ENCODE peak calls at places on chromosomes 7 and 10, in nine cellular contexts. J, Y, N, H, T, U, W, I and O are unnamed samples.

GRCh38 chr10:8712653-8713052 is 658.2 kb downstream of the GATA3 start:
- DNase-seq in J (no peak), Y (no peak), N (no peak), H (no peak), T (no peak), U (no peak), W (no peak), I (no peak), O (no peak)

GRCh38 chr7:133530682-133531081 is 277.8 kb downstream of the EXOC4 start:
- DNase-seq in J (no peak), Y (no peak), N (no peak), H (peak), T (no peak), U (no peak), W (no peak), I (no peak), O (peak)

GRCh38 chr7:42222119-42222518 is 14.9 kb downstream of the GLI3 start:
- DNase-seq in J (no peak), Y (no peak), N (no peak), H (no peak), T (no peak), U (no peak), W (no peak), I (no peak), O (no peak)

GRCh38 chr7:146331369-146331768 is 214.8 kb downstream of the CNTNAP2 start:
- DNase-seq in J (no peak), Y (no peak), N (no peak), H (no peak), T (no peak), U (no peak), W (no peak), I (no peak), O (no peak)

GRCh38 chr7:108596560-108596959 is 26.9 kb downstream of the DNAJB9 start:
- DNase-seq in J (no peak), Y (no peak), N (no peak), H (no peak), T (no peak), U (no peak), W (no peak), I (no peak), O (no peak)

GRCh38 chr10:1240341-1240775 is 184.2 kb downstream of the WDR37 start:
- DNase-seq in J (no peak), Y (peak), N (no peak), H (no peak), T (no peak), U (no peak), W (peak), I (no peak), O (no peak)

GRCh38 chr7:98836811-98837631 is 32.8 kb downstream of the TMEM130 start:
- DNase-seq in J (no peak), Y (peak), N (no peak), H (peak), T (peak), U (peak), W (peak), I (no peak), O (peak)

GRCh38 chr7:32616625-32617024 is 121.3 kb downstream of the AVL9 start:
- DNase-seq in J (no peak), Y (no peak), N (peak), H (peak), T (peak), U (no peak), W (no peak), I (no peak), O (peak)

GRCh38 chr7:98305951-98306535 is 24.6 kb downstream of the BRI3 start:
- DNase-seq in J (no peak), Y (no peak), N (no peak), H (no peak), T (no peak), U (no peak), W (no peak), I (no peak), O (no peak)

GRCh38 chr10:131725736-131726459 is 174.9 kb upstream of the PPP2R2D start:
- DNase-seq in J (no peak), Y (no peak), N (no peak), H (no peak), T (no peak), U (no peak), W (no peak), I (no peak), O (no peak)

GRCh38 chr10:103184615-103185014 is 8.5 kb downstream of the NT5C2 start:
- DNase-seq in J (no peak), Y (no peak), N (no peak), H (peak), T (peak), U (no peak), W (no peak), I (no peak), O (peak)

GRCh38 chr10:70528726-70529362 is 50.3 kb downstream of the PALD1 start:
- DNase-seq in J (no peak), Y (no peak), N (no peak), H (peak), T (peak), U (no peak), W (peak), I (no peak), O (peak)

GRCh38 chr7:70681847-70682350 is 450.0 kb upstream of the GALNT17 start:
- DNase-seq in J (no peak), Y (no peak), N (no peak), H (no peak), T (no peak), U (peak), W (no peak), I (no peak), O (no peak)

GRCh38 chr10:12720217-12720981 is 281.1 kb downstream of the CCDC3 start:
- DNase-seq in J (no peak), Y (peak), N (peak), H (peak), T (peak), U (peak), W (no peak), I (no peak), O (peak)

GRCh38 chr7:151631149-151631967 is 111.7 kb upstream of the RHEB start:
- DNase-seq in J (no peak), Y (no peak), N (no peak), H (no peak), T (peak), U (no peak), W (no peak), I (no peak), O (no peak)

GRCh38 chr7:929311-929711 is 25.2 kb downstream of the ADAP1 start:
- DNase-seq in J (no peak), Y (no peak), N (no peak), H (no peak), T (no peak), U (no peak), W (no peak), I (no peak), O (no peak)

GRCh38 chr7:24373556-24373955 is 89.6 kb downstream of the NPY start:
- DNase-seq in J (no peak), Y (no peak), N (no peak), H (no peak), T (no peak), U (no peak), W (no peak), I (no peak), O (no peak)

GRCh38 chr7:151699920-151700319 is 177.0 kb downstream of the PRKAG2 start:
- DNase-seq in J (no peak), Y (no peak), N (no peak), H (peak), T (no peak), U (no peak), W (peak), I (no peak), O (peak)

GRCh38 chr10:23342213-23342884 is 2.2 kb downstream of the C10orf67 start:
- DNase-seq in J (no peak), Y (no peak), N (no peak), H (no peak), T (no peak), U (no peak), W (no peak), I (no peak), O (no peak)

GRCh38 chr7:45712057-45712689 is 138.0 kb downstream of the ADCY1 start:
- DNase-seq in J (no peak), Y (no peak), N (no peak), H (no peak), T (no peak), U (no peak), W (no peak), I (no peak), O (no peak)

GRCh38 chr7:138564365-138564764 is 104.3 kb downstream of the TRIM24 start:
- DNase-seq in J (no peak), Y (peak), N (no peak), H (no peak), T (peak), U (no peak), W (no peak), I (no peak), O (peak)

GRCh38 chr7:133060016-133060415 is 21.9 kb downstream of the CHCHD3 start:
- DNase-seq in J (no peak), Y (peak), N (no peak), H (no peak), T (no peak), U (no peak), W (no peak), I (no peak), O (no peak)

GRCh38 chr7:6272481-6273323 is at the start of gene CYTH3:
- DNase-seq in J (peak), Y (peak), N (peak), H (peak), T (peak), U (peak), W (peak), I (peak), O (peak)

GRCh38 chr7:99011706-99012404 is 132.1 kb downstream of the SMURF1 start:
- DNase-seq in J (no peak), Y (no peak), N (no peak), H (no peak), T (no peak), U (no peak), W (no peak), I (no peak), O (no peak)

GRCh38 chr7:38463277-38464224 is 167.6 kb downstream of the AMPH start:
- DNase-seq in J (peak), Y (no peak), N (no peak), H (peak), T (no peak), U (peak), W (no peak), I (peak), O (peak)

GRCh38 chr10:33706191-33706590 is 371.7 kb upstream of the NRP1 start:
- DNase-seq in J (no peak), Y (no peak), N (no peak), H (peak), T (peak), U (no peak), W (no peak), I (no peak), O (peak)

GRCh38 chr10:78416031-78416800 is 382.6 kb downstream of the RPS24 start:
- DNase-seq in J (no peak), Y (no peak), N (peak), H (peak), T (peak), U (no peak), W (no peak), I (no peak), O (no peak)

GRCh38 chr10:86795353-86795752 is 38.9 kb downstream of the BMPR1A start:
- DNase-seq in J (no peak), Y (no peak), N (no peak), H (peak), T (peak), U (no peak), W (no peak), I (no peak), O (peak)

GRCh38 chr10:17993361-17993760 is 41.6 kb downstream of the SLC39A12 start:
- DNase-seq in J (no peak), Y (no peak), N (no peak), H (no peak), T (peak), U (no peak), W (no peak), I (no peak), O (no peak)